ENCODE peak calls at places on chromosomes 6 and 20, in seven cellular contexts. K is NT2/D1, Z is stomach, N is vagina, G is Karpas-422, J is left ventricle myocardium inferior, C is astrocyte. U is an unnamed sample. For H3K36me3, the result is how much of the 10 kb centered on the place peaks cover.

GRCh38 chr6:52162940-52163908 is 23.0 kb upstream of the IL17A start:
- DNase-seq in K (peak), Z (no peak), N (no peak), G (peak), J (no peak), C (no peak), U (no peak)

GRCh38 chr20:50992336-50992732 is 30.6 kb downstream of the KCNG1 start:
- DNase-seq in K (peak), Z (no peak), N (no peak), G (peak), J (no peak), C (no peak), U (peak)

GRCh38 chr6:56348578-56348977 is 101.2 kb upstream of the COL21A1 start:
- DNase-seq in K (no peak), Z (no peak), N (no peak), G (no peak), J (no peak), C (no peak), U (no peak)

GRCh38 chr6:29528988-29529560 is 30.5 kb downstream of the UBD start:
- DNase-seq in K (no peak), Z (no peak), N (no peak), G (no peak), J (no peak), C (no peak), U (no peak)

GRCh38 chr6:56370591-56371198 is 123.3 kb upstream of the COL21A1 start:
- DNase-seq in K (no peak), Z (no peak), N (no peak), G (peak), J (no peak), C (peak), U (peak)

GRCh38 chr6:30938730-30939129 is 2.0 kb upstream of the MUCL3 start:
- DNase-seq in K (no peak), Z (no peak), N (no peak), G (no peak), J (no peak), C (no peak), U (no peak)

GRCh38 chr6:25769983-25770382 is 15.4 kb downstream of the SLC17A4 start:
- DNase-seq in K (no peak), Z (no peak), N (no peak), G (no peak), J (no peak), C (peak), U (no peak)

GRCh38 chr20:18712116-18712515 is 101.5 kb upstream of the SCP2D1 start:
- DNase-seq in K (no peak), Z (no peak), N (no peak), G (no peak), J (no peak), C (no peak), U (no peak)

GRCh38 chr6:167664678-167665445 is 161.8 kb upstream of the AFDN start:
- DNase-seq in K (no peak), Z (no peak), N (no peak), G (no peak), J (no peak), C (no peak), U (no peak)

GRCh38 chr6:131683479-131683878 is 17.7 kb downstream of the OR2A4 start:
- DNase-seq in K (no peak), Z (no peak), N (no peak), G (no peak), J (no peak), C (no peak), U (no peak)

GRCh38 chr20:15653396-15654207 is 919.6 kb downstream of the KIF16B start:
- DNase-seq in K (no peak), Z (no peak), N (no peak), G (no peak), J (no peak), C (no peak), U (no peak)

GRCh38 chr6:137543114-137543513 is 48.9 kb upstream of the OLIG3 start:
- DNase-seq in K (no peak), Z (no peak), N (no peak), G (no peak), J (no peak), C (no peak), U (no peak)

GRCh38 chr6:43766964-43767461 is 3.0 kb upstream of the VEGFA start:
- DNase-seq in K (no peak), Z (peak), N (no peak), G (no peak), J (peak), C (no peak), U (no peak)

GRCh38 chr6:72857791-72858190 is 235.9 kb downstream of the KCNQ5 start:
- DNase-seq in K (no peak), Z (no peak), N (no peak), G (no peak), J (no peak), C (peak), U (no peak)

GRCh38 chr20:10622657-10623418 is 51.0 kb downstream of the JAG1 start:
- DNase-seq in K (no peak), Z (no peak), N (no peak), G (no peak), J (peak), C (peak), U (no peak)

GRCh38 chr6:109362102-109362884 is 20.0 kb downstream of the CD164 start:
- DNase-seq in K (no peak), Z (no peak), N (no peak), G (no peak), J (no peak), C (no peak), U (no peak)

GRCh38 chr6:161079566-161080262 is 88.1 kb downstream of the MAP3K4 start:
- DNase-seq in K (no peak), Z (no peak), N (no peak), G (no peak), J (no peak), C (peak), U (no peak)

GRCh38 chr6:138815797-138816528 is 20.1 kb downstream of the ECT2L start:
- DNase-seq in K (peak), Z (no peak), N (no peak), G (peak), J (no peak), C (peak), U (peak)

GRCh38 chr20:25325073-25325472 is 65.6 kb downstream of the ABHD12 start:
- DNase-seq in K (no peak), Z (no peak), N (no peak), G (no peak), J (no peak), C (no peak), U (no peak)

DNA sequence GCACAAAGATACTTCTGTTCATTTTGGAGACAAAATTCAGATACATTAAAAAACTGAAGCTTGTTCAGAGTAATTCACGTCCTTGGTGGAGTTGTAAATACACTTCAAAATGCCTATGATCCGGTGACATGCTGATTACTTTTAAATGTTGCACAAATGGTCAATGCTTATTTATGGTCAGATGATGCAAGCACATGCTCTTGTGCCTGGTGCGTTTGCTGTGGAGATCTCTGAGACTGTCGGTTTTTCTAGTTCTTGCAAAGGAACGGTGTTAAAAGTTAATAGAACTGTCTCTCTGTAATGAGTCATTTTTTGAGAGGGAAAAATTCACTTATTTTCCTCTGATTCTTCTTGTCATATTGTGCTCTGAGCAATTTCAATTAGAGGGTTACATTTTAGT is 45.2 kb upstream of the EDN3 start:
- DNase-seq in K (no peak), Z (no peak), N (no peak), G (no peak), J (no peak), C (no peak), U (no peak)
- H3K36me3 ChIP-seq in K (under half), Z (under half), N (under half), G (under half), J (under half), C (under half), U (under half)

GRCh38 chr20:38563802-38564431 is 17.1 kb upstream of the ADIG start:
- DNase-seq in K (no peak), Z (no peak), N (no peak), G (no peak), J (no peak), C (no peak), U (no peak)

GRCh38 chr20:38555395-38555794 is 25.6 kb upstream of the ADIG start:
- DNase-seq in K (no peak), Z (no peak), N (no peak), G (no peak), J (no peak), C (no peak), U (no peak)

GRCh38 chr20:38554986-38555385 is 26.0 kb upstream of the ADIG start:
- DNase-seq in K (no peak), Z (no peak), N (no peak), G (no peak), J (no peak), C (no peak), U (peak)

GRCh38 chr20:38557174-38557573 is 23.8 kb upstream of the ADIG start:
- DNase-seq in K (no peak), Z (no peak), N (no peak), G (no peak), J (no peak), C (no peak), U (no peak)

GRCh38 chr20:38559764-38560163 is 21.2 kb upstream of the ADIG start:
- DNase-seq in K (no peak), Z (no peak), N (no peak), G (no peak), J (no peak), C (peak), U (no peak)
- H3K36me3 ChIP-seq in K (half or more), Z (half or more), N (under half), G (under half), J (half or more), C (under half), U (under half)

GRCh38 chr20:2114990-2115681 is 13.5 kb downstream of the STK35 start:
- DNase-seq in K (no peak), Z (no peak), N (no peak), G (no peak), J (peak), C (no peak), U (no peak)

GRCh38 chr20:2114560-2114959 is 12.9 kb downstream of the STK35 start:
- DNase-seq in K (no peak), Z (no peak), N (no peak), G (no peak), J (no peak), C (no peak), U (no peak)

GRCh38 chr20:2114106-2114505 is 12.5 kb downstream of the STK35 start:
- DNase-seq in K (no peak), Z (no peak), N (peak), G (no peak), J (no peak), C (no peak), U (no peak)

GRCh38 chr20:2118783-2119182 is 17.2 kb downstream of the STK35 start:
- DNase-seq in K (no peak), Z (no peak), N (no peak), G (no peak), J (no peak), C (no peak), U (no peak)

DNA sequence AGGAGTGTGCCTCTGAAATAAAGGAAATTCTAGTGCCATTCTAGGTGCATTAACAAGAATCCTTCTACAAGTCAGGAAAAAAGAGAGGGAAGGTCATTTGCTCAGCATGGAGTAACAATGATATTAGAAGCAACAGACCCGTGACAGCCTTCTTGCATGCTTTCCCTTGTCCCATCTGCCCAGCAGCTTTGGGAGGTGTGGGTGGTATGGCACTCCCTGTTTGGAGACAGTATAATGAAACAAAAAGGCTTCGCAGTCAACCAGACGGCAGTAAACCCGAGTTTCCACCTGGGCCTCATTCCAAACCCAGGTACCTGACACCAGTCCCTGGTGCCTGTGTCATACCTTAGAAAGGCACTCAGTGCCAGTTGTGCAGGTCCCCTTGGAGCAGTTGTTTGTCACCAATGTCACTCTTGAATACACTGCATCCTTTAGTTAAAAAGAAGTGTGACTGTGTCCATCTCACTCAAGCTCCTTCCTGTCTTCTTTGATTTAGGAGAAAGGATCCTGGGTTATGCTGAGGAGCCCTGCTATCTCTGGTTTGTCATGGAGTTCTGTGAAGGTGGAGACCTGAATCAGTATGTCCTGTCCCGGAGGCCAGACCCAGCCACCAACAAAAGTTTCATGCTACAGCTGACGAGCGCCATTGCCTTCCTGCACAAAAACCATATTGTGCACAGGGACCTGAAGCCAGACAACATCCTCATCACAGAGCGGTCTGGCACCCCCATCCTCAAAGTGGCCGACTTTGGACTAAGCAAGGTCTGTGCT is 14.7 kb downstream of the STK35 start:
- DNase-seq in K (no peak), Z (no peak), N (no peak), G (no peak), J (no peak), C (no peak), U (no peak)
- H3K36me3 ChIP-seq in K (half or more), Z (under half), N (under half), G (under half), J (under half), C (under half), U (under half)

GRCh38 chr6:107871981-107872380 is 47.9 kb upstream of the SCML4 start:
- DNase-seq in K (no peak), Z (no peak), N (no peak), G (no peak), J (no peak), C (no peak), U (no peak)

GRCh38 chr6:107879912-107880311 is 55.8 kb upstream of the SCML4 start:
- DNase-seq in K (no peak), Z (no peak), N (no peak), G (no peak), J (no peak), C (no peak), U (no peak)

DNA sequence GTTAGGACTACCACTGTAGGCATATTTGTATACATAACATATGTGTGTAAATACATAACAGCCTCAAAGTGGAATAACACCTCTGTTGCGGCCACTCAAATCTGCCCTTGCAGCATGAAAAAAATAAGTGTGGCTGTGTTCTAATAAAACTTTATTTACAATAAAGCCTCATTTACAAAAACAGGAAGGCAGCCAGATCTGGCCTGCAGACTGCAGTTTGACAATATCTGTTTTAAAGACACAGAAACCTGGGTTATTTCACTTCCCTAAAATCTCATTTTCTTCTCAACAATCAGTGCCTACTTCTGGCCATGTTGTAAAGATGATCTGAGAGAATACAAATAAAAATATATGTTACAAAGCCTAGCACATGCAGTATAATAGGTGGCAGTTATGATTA is 53.9 kb upstream of the SCML4 start:
- DNase-seq in K (no peak), Z (no peak), N (no peak), G (peak), J (no peak), C (no peak), U (no peak)
- H3K36me3 ChIP-seq in K (under half), Z (half or more), N (under half), G (under half), J (half or more), C (under half), U (under half)

DNA sequence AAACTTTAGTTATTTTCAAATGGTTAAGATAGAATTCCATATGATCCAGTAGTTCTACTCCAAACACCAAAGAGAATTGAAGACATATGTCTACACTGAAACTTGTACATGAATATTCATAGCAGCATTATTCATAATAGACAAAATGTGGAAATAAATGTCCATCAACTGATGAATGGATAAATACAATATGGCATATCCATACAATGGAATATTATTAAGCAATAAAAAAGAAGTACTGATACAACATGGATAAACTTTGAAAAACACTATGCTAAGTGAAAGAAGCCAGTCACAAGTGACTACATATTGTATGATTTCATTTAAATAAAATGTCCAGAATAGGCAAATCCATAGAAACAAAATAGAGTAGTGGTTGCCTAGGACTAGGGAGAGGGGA is 33.6 kb upstream of the TRAF3IP2 start:
- DNase-seq in K (no peak), Z (no peak), N (no peak), G (no peak), J (no peak), C (no peak), U (no peak)
- H3K36me3 ChIP-seq in K (under half), Z (under half), N (under half), G (under half), J (under half), C (under half), U (under half)

GRCh38 chr20:57530327-57530981 is 5.5 kb upstream of the CTCFL start:
- DNase-seq in K (no peak), Z (no peak), N (no peak), G (no peak), J (no peak), C (no peak), U (no peak)

GRCh38 chr20:57528148-57528547 is 3.2 kb upstream of the CTCFL start:
- DNase-seq in K (no peak), Z (no peak), N (no peak), G (no peak), J (no peak), C (no peak), U (no peak)

GRCh38 chr20:57529810-57530209 is 4.9 kb upstream of the CTCFL start:
- DNase-seq in K (no peak), Z (no peak), N (no peak), G (no peak), J (no peak), C (no peak), U (no peak)

GRCh38 chr20:57527728-57528127 is 2.8 kb upstream of the CTCFL start:
- DNase-seq in K (no peak), Z (no peak), N (no peak), G (no peak), J (no peak), C (no peak), U (no peak)

GRCh38 chr20:57529160-57529585 is 4.2 kb upstream of the CTCFL start:
- DNase-seq in K (no peak), Z (no peak), N (no peak), G (no peak), J (no peak), C (no peak), U (no peak)
- H3K36me3 ChIP-seq in K (under half), Z (under half), N (under half), G (under half), J (under half), C (under half), U (under half)

DNA sequence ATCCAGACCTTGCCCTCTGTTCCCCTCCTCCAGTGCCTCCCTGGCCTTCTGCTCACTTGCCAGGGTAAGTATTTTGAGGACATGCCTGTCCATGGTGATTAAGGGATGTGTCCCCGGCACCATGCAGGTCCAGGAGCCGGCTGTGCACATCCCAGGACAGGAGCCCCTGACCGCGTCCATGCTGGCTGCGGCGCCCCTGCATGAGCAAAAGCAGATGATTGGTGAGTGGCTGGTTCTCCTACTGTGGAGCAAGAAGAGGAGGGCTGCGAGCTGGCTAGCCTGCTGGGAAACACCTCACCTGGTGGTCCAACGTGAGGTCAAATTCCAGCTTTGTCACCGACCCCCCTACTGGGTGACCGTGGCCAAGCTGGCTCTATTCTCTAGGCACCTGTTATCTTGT is 23.7 kb downstream of the TOMM34 start:
- DNase-seq in K (no peak), Z (no peak), N (no peak), G (no peak), J (no peak), C (no peak), U (no peak)
- H3K36me3 ChIP-seq in K (half or more), Z (half or more), N (under half), G (under half), J (under half), C (under half), U (under half)

GRCh38 chr20:33411136-33411690 is 9.9 kb upstream of the CDK5RAP1 start:
- DNase-seq in K (no peak), Z (no peak), N (no peak), G (no peak), J (no peak), C (no peak), U (no peak)
- H3K36me3 ChIP-seq in K (under half), Z (half or more), N (under half), G (under half), J (half or more), C (under half), U (under half)

U was measured in prostate gland.